ENCODE peak calls at places on chromosomes 2 and 18, in five cellular contexts. E, O, Y, N and T are unnamed samples.
A peak's percentile ranks its signal among the peaks of the same experiment; 100 is the strongest.

GRCh38 chr18:12347895-12348294 is 29.1 kb downstream of the AFG3L2 start:
- DNase-seq in E (no peak), O (no peak), Y (no peak), N (no peak), T (no peak)

GRCh38 chr2:85421706-85422457 is 3.4 kb downstream of the SH2D6 start:
- DNase-seq in E (no peak), O (no peak), Y (no peak), N (no peak), T (no peak)

GRCh38 chr2:196927318-196928225 is 1.1 kb upstream of the PGAP1 start:
- DNase-seq in E (peak; percentile 55), O (peak; percentile 57), Y (peak; percentile 95), N (peak; percentile 22), T (no peak)

GRCh38 chr2:143705108-143705686 is 576.0 kb downstream of the ARHGAP15 start:
- DNase-seq in E (peak; percentile 31), O (no peak), Y (peak; percentile 77), N (no peak), T (no peak)

GRCh38 chr2:98730851-98731708 is at the start of gene MGAT4A:
- DNase-seq in E (peak; percentile 47), O (peak; percentile 75), Y (no peak), N (peak; percentile 93), T (peak; percentile 85)

GRCh38 chr2:231795525-231796327 is 9.5 kb downstream of the COPS7B start:
- DNase-seq in E (peak; percentile 55), O (peak; percentile 73), Y (peak; percentile 22), N (no peak), T (no peak)

GRCh38 chr2:38443021-38443541 is 66.0 kb upstream of the ATL2 start:
- DNase-seq in E (no peak), O (no peak), Y (peak; percentile 84), N (peak; percentile 66), T (no peak)

GRCh38 chr18:26656401-26656943 is 108.1 kb upstream of the KCTD1 start:
- DNase-seq in E (no peak), O (no peak), Y (no peak), N (no peak), T (no peak)

GRCh38 chr2:174964404-174964803 is 40.8 kb downstream of the CHN1 start:
- DNase-seq in E (no peak), O (no peak), Y (no peak), N (no peak), T (no peak)

GRCh38 chr18:76988827-76989646 is 143.5 kb downstream of the MBP start:
- DNase-seq in E (no peak), O (no peak), Y (no peak), N (no peak), T (no peak)

GRCh38 chr2:224405412-224405811 is 3.5 kb upstream of the FAM124B start:
- DNase-seq in E (peak; percentile 63), O (no peak), Y (no peak), N (no peak), T (no peak)

GRCh38 chr18:44763327-44763726 is 82.6 kb downstream of the SETBP1 start:
- DNase-seq in E (no peak), O (peak; percentile 52), Y (no peak), N (no peak), T (no peak)

GRCh38 chr2:231196592-231196991 is 1.8 kb upstream of the ARMC9 start:
- DNase-seq in E (no peak), O (no peak), Y (no peak), N (no peak), T (no peak)

GRCh38 chr2:26645792-26646191 is 4.6 kb upstream of the CIB4 start:
- DNase-seq in E (no peak), O (no peak), Y (no peak), N (no peak), T (no peak)

GRCh38 chr18:63149200-63149587 is 170.4 kb downstream of the BCL2 start:
- DNase-seq in E (no peak), O (peak; percentile 69), Y (no peak), N (no peak), T (no peak)

GRCh38 chr18:686339-687111 is 25.9 kb downstream of the ENOSF1 start:
- DNase-seq in E (no peak), O (peak; percentile 15), Y (no peak), N (no peak), T (no peak)

GRCh38 chr2:85998071-85998991 is 107.4 kb downstream of the POLR1A start:
- DNase-seq in E (no peak), O (no peak), Y (peak; percentile 81), N (peak; percentile 80), T (peak; percentile 50)

GRCh38 chr2:101887328-101887727 is 104.4 kb upstream of the IL1R2 start:
- DNase-seq in E (no peak), O (no peak), Y (no peak), N (no peak), T (no peak)

GRCh38 chr2:168375195-168375798 is 80.8 kb upstream of the CERS6 start:
- DNase-seq in E (no peak), O (no peak), Y (no peak), N (no peak), T (no peak)

GRCh38 chr2:67514515-67514914 is 117.4 kb downstream of the ETAA1 start:
- DNase-seq in E (no peak), O (no peak), Y (peak; percentile 46), N (no peak), T (no peak)

GRCh38 chr2:25207078-25207545 is 38.7 kb upstream of the POMC start:
- DNase-seq in E (peak; percentile 76), O (no peak), Y (no peak), N (no peak), T (no peak)

GRCh38 chr2:150472122-150472899 is 15.2 kb downstream of the RND3 start:
- DNase-seq in E (no peak), O (no peak), Y (peak; percentile 94), N (peak; percentile 65), T (peak; percentile 61)

GRCh38 chr2:179604638-179605037 is 256.8 kb downstream of the ZNF385B start:
- DNase-seq in E (no peak), O (no peak), Y (no peak), N (no peak), T (no peak)